ENCODE peak calls at places on chromosomes 13 and 19, in eight cellular contexts. One of them, this sample, is unnamed.

GRCh38 chr19:15265849-15266248 is 33.6 kb upstream of the EPHX3 start:
- DNase-seq in OCI-LY7: no peak
- DNase-seq in ovary: peak
- DNase-seq in astrocyte of the spinal cord: peak
- DNase-seq in pancreas: peak
- DNase-seq in thoracic aorta: peak
- DNase-seq in lung: peak
- DNase-seq in stomach: peak
- DNase-seq in this sample: peak

GRCh38 chr19:32177686-32178085 is 167.7 kb upstream of the ZNF507 start:
- DNase-seq in lung: no peak
- DNase-seq in ovary: no peak
- DNase-seq in stomach: no peak
- DNase-seq in pancreas: no peak
- DNase-seq in OCI-LY7: no peak
- DNase-seq in astrocyte of the spinal cord: no peak
- DNase-seq in thoracic aorta: no peak
- DNase-seq in this sample: no peak

GRCh38 chr19:16442386-16443276 is 29.1 kb downstream of the EPS15L1 start:
- DNase-seq in lung: no peak
- DNase-seq in ovary: no peak
- DNase-seq in thoracic aorta: no peak
- DNase-seq in OCI-LY7: no peak
- DNase-seq in pancreas: no peak
- DNase-seq in astrocyte of the spinal cord: no peak
- DNase-seq in stomach: peak
- DNase-seq in this sample: no peak

GRCh38 chr19:29800086-29800825 is 11.5 kb upstream of the CCNE1 start:
- DNase-seq in stomach: no peak
- DNase-seq in ovary: no peak
- DNase-seq in lung: no peak
- DNase-seq in astrocyte of the spinal cord: no peak
- DNase-seq in OCI-LY7: no peak
- DNase-seq in pancreas: no peak
- DNase-seq in thoracic aorta: no peak
- DNase-seq in this sample: peak

GRCh38 chr19:40244596-40244995 is 18.1 kb upstream of the CCNP start:
- DNase-seq in OCI-LY7: no peak
- DNase-seq in lung: no peak
- DNase-seq in pancreas: no peak
- DNase-seq in stomach: no peak
- DNase-seq in thoracic aorta: no peak
- DNase-seq in astrocyte of the spinal cord: no peak
- DNase-seq in ovary: no peak
- DNase-seq in this sample: no peak

GRCh38 chr13:75479102-75479501 is 2.9 kb downstream of the TBC1D4 start:
- DNase-seq in astrocyte of the spinal cord: no peak
- DNase-seq in OCI-LY7: no peak
- DNase-seq in thoracic aorta: no peak
- DNase-seq in ovary: no peak
- DNase-seq in stomach: no peak
- DNase-seq in pancreas: no peak
- DNase-seq in lung: no peak
- DNase-seq in this sample: no peak

GRCh38 chr13:39895254-39895653 is 239.8 kb downstream of the COG6 start:
- DNase-seq in lung: no peak
- DNase-seq in astrocyte of the spinal cord: peak
- DNase-seq in stomach: no peak
- DNase-seq in thoracic aorta: no peak
- DNase-seq in pancreas: no peak
- DNase-seq in OCI-LY7: no peak
- DNase-seq in ovary: no peak
- DNase-seq in this sample: no peak

GRCh38 chr13:71017607-71018006 is 849.4 kb downstream of the DACH1 start:
- DNase-seq in thoracic aorta: no peak
- DNase-seq in OCI-LY7: no peak
- DNase-seq in ovary: no peak
- DNase-seq in pancreas: no peak
- DNase-seq in astrocyte of the spinal cord: no peak
- DNase-seq in lung: no peak
- DNase-seq in stomach: no peak
- DNase-seq in this sample: no peak

GRCh38 chr13:53151692-53152421 is 123.2 kb downstream of the OLFM4 start:
- DNase-seq in OCI-LY7: peak
- DNase-seq in lung: no peak
- DNase-seq in thoracic aorta: no peak
- DNase-seq in pancreas: peak
- DNase-seq in astrocyte of the spinal cord: no peak
- DNase-seq in ovary: no peak
- DNase-seq in stomach: peak
- DNase-seq in this sample: peak

GRCh38 chr19:16369664-16370576 is 45.3 kb downstream of the KLF2 start:
- DNase-seq in lung: no peak
- DNase-seq in pancreas: no peak
- DNase-seq in thoracic aorta: no peak
- DNase-seq in stomach: no peak
- DNase-seq in astrocyte of the spinal cord: no peak
- DNase-seq in ovary: no peak
- DNase-seq in OCI-LY7: no peak
- DNase-seq in this sample: no peak

GRCh38 chr13:59755647-59756290 is 408.0 kb downstream of the DIAPH3 start:
- DNase-seq in lung: no peak
- DNase-seq in ovary: no peak
- DNase-seq in thoracic aorta: no peak
- DNase-seq in OCI-LY7: no peak
- DNase-seq in pancreas: no peak
- DNase-seq in stomach: no peak
- DNase-seq in astrocyte of the spinal cord: no peak
- DNase-seq in this sample: peak

GRCh38 chr13:44331912-44332840 is 41.4 kb upstream of the SERP2 start:
- DNase-seq in lung: no peak
- DNase-seq in stomach: no peak
- DNase-seq in pancreas: peak
- DNase-seq in thoracic aorta: peak
- DNase-seq in OCI-LY7: no peak
- DNase-seq in ovary: peak
- DNase-seq in astrocyte of the spinal cord: peak
- DNase-seq in this sample: no peak

GRCh38 chr19:4337906-4338440 is 654 bp downstream of the STAP2 start:
- DNase-seq in OCI-LY7: no peak
- DNase-seq in stomach: peak
- DNase-seq in lung: no peak
- DNase-seq in ovary: peak
- DNase-seq in thoracic aorta: no peak
- DNase-seq in astrocyte of the spinal cord: peak
- DNase-seq in pancreas: no peak
- DNase-seq in this sample: peak

GRCh38 chr19:2048104-2048958 is 2.7 kb downstream of the MKNK2 start:
- DNase-seq in stomach: no peak
- DNase-seq in pancreas: no peak
- DNase-seq in thoracic aorta: no peak
- DNase-seq in ovary: no peak
- DNase-seq in lung: no peak
- DNase-seq in astrocyte of the spinal cord: no peak
- DNase-seq in OCI-LY7: no peak
- DNase-seq in this sample: no peak
- H3K4me3 ChIP-seq in stomach: peak
- H3K4me3 ChIP-seq in pancreas: peak
- H3K4me3 ChIP-seq in thoracic aorta: peak
- H3K4me3 ChIP-seq in ovary: peak
- H3K4me3 ChIP-seq in lung: peak
- H3K4me3 ChIP-seq in astrocyte of the spinal cord: peak
- H3K4me3 ChIP-seq in OCI-LY7: peak
- H3K4me3 ChIP-seq in this sample: peak

GRCh38 chr13:112333756-112334543 is 42.2 kb upstream of the SPACA7 start:
- DNase-seq in astrocyte of the spinal cord: no peak
- DNase-seq in OCI-LY7: no peak
- DNase-seq in ovary: no peak
- DNase-seq in stomach: no peak
- DNase-seq in thoracic aorta: no peak
- DNase-seq in pancreas: no peak
- DNase-seq in lung: no peak
- DNase-seq in this sample: no peak

GRCh38 chr13:112332727-112333126 is 43.4 kb upstream of the SPACA7 start:
- DNase-seq in stomach: no peak
- DNase-seq in thoracic aorta: no peak
- DNase-seq in ovary: no peak
- DNase-seq in OCI-LY7: no peak
- DNase-seq in astrocyte of the spinal cord: no peak
- DNase-seq in lung: no peak
- DNase-seq in pancreas: no peak
- DNase-seq in this sample: no peak

GRCh38 chr13:112330479-112331407 is 45.4 kb upstream of the SPACA7 start:
- DNase-seq in thoracic aorta: no peak
- DNase-seq in lung: no peak
- DNase-seq in pancreas: no peak
- DNase-seq in stomach: no peak
- DNase-seq in ovary: no peak
- DNase-seq in astrocyte of the spinal cord: no peak
- DNase-seq in OCI-LY7: no peak
- DNase-seq in this sample: no peak

GRCh38 chr13:112331675-112332074 is 44.5 kb upstream of the SPACA7 start:
- DNase-seq in OCI-LY7: no peak
- DNase-seq in ovary: no peak
- DNase-seq in astrocyte of the spinal cord: no peak
- DNase-seq in pancreas: no peak
- DNase-seq in thoracic aorta: no peak
- DNase-seq in lung: no peak
- DNase-seq in stomach: no peak
- DNase-seq in this sample: no peak

GRCh38 chr13:112335135-112335534 is 41.0 kb upstream of the SPACA7 start:
- DNase-seq in thoracic aorta: no peak
- DNase-seq in stomach: no peak
- DNase-seq in pancreas: no peak
- DNase-seq in OCI-LY7: no peak
- DNase-seq in ovary: no peak
- DNase-seq in lung: no peak
- DNase-seq in astrocyte of the spinal cord: no peak
- DNase-seq in this sample: no peak
- TF ChIP-seq CTCF in thoracic aorta: no peak
- TF ChIP-seq CTCF in stomach: no peak
- TF ChIP-seq CTCF in pancreas: no peak
- TF ChIP-seq CTCF in OCI-LY7: no peak
- TF ChIP-seq CTCF in ovary: no peak
- TF ChIP-seq CTCF in lung: no peak
- TF ChIP-seq CTCF in astrocyte of the spinal cord: no peak
- TF ChIP-seq CTCF in this sample: no peak

DNA sequence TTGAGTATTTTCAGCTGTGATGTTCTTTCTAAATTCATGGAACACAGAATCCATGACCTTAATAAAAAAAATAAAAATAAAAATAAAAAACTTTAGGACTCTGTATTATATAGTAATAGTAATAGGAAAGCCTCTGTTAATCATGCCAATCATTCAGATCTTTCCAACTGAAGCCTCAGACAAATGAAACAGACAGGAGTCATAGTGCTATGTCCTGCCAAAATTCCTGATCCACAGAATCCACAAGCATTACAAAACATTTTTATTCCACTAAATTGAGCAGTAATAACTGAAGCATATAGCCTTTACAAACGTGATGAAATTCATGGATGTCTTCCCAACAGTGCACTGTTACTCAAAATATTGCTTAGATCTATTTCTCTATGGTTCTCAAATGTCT is 820.6 kb upstream of the PCDH9 start:
- DNase-seq in astrocyte of the spinal cord: no peak
- DNase-seq in lung: no peak
- DNase-seq in OCI-LY7: no peak
- DNase-seq in ovary: no peak
- DNase-seq in thoracic aorta: no peak
- DNase-seq in stomach: no peak
- DNase-seq in pancreas: no peak
- DNase-seq in this sample: no peak
- H3K4me3 ChIP-seq in astrocyte of the spinal cord: no peak
- H3K4me3 ChIP-seq in lung: no peak
- H3K4me3 ChIP-seq in OCI-LY7: no peak
- H3K4me3 ChIP-seq in ovary: no peak
- H3K4me3 ChIP-seq in thoracic aorta: no peak
- H3K4me3 ChIP-seq in stomach: no peak
- H3K4me3 ChIP-seq in pancreas: no peak
- H3K4me3 ChIP-seq in this sample: no peak

DNA sequence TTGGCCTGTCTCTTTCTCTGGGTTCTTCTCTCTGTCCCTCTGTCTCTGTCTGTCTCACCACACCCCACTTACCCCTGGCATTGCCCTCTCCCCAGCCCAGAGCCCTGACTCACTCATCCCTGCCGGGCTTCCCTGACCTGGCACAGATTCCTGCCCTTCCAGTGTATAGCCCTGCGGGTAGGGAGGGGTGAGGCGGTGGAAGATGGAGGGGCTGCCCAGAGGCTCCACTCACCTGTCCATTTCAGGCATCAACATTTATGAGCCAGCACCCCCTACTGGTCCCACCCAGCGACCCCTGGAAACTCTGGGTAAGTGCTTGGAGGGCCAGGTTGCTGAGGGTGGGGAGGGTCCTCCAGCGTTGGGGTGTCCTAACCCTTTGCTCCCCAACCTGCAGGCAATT is 1.0 kb downstream of the NCCRP1 start:
- DNase-seq in ovary: no peak
- DNase-seq in OCI-LY7: no peak
- DNase-seq in stomach: no peak
- DNase-seq in astrocyte of the spinal cord: no peak
- DNase-seq in thoracic aorta: no peak
- DNase-seq in lung: no peak
- DNase-seq in pancreas: peak
- DNase-seq in this sample: peak
- TF ChIP-seq CTCF in ovary: no peak
- TF ChIP-seq CTCF in OCI-LY7: peak
- TF ChIP-seq CTCF in stomach: no peak
- TF ChIP-seq CTCF in astrocyte of the spinal cord: no peak
- TF ChIP-seq CTCF in thoracic aorta: no peak
- TF ChIP-seq CTCF in lung: no peak
- TF ChIP-seq CTCF in pancreas: no peak
- TF ChIP-seq CTCF in this sample: no peak

GRCh38 chr13:23847545-23847944 is 41.7 kb downstream of the MIPEP start:
- DNase-seq in stomach: no peak
- DNase-seq in pancreas: no peak
- DNase-seq in astrocyte of the spinal cord: no peak
- DNase-seq in ovary: no peak
- DNase-seq in OCI-LY7: no peak
- DNase-seq in thoracic aorta: no peak
- DNase-seq in lung: no peak
- DNase-seq in this sample: no peak
- H3K4me3 ChIP-seq in stomach: no peak
- H3K4me3 ChIP-seq in pancreas: no peak
- H3K4me3 ChIP-seq in astrocyte of the spinal cord: no peak
- H3K4me3 ChIP-seq in ovary: no peak
- H3K4me3 ChIP-seq in OCI-LY7: no peak
- H3K4me3 ChIP-seq in thoracic aorta: no peak
- H3K4me3 ChIP-seq in lung: no peak
- H3K4me3 ChIP-seq in this sample: no peak